ENCODE peak calls at places on chromosome 4, in five cellular contexts. One of them, this sample, is unnamed.

GRCh38 chr4:244471-244870 is 60.8 kb downstream of the ZNF732 start:
- DNase-seq in brain microvascular endothelial cell: peak
- DNase-seq in left lung: no peak
- DNase-seq in GM23338: peak
- DNase-seq in heart left ventricle: no peak
- DNase-seq in this sample: peak

GRCh38 chr4:71209161-71209560 is 129.7 kb upstream of the SLC4A4 start:
- DNase-seq in heart left ventricle: no peak
- DNase-seq in left lung: no peak
- DNase-seq in GM23338: no peak
- DNase-seq in brain microvascular endothelial cell: peak
- DNase-seq in this sample: no peak

GRCh38 chr4:2469192-2469984 is 482 bp downstream of the RNF4 start:
- DNase-seq in brain microvascular endothelial cell: no peak
- DNase-seq in heart left ventricle: peak
- DNase-seq in left lung: peak
- DNase-seq in GM23338: peak
- DNase-seq in this sample: no peak

GRCh38 chr4:128384091-128384520 is 96.5 kb upstream of the PGRMC2 start:
- DNase-seq in brain microvascular endothelial cell: peak
- DNase-seq in GM23338: no peak
- DNase-seq in left lung: no peak
- DNase-seq in heart left ventricle: no peak
- DNase-seq in this sample: no peak

GRCh38 chr4:15198070-15198727 is 195.9 kb downstream of the CPEB2 start:
- DNase-seq in left lung: no peak
- DNase-seq in heart left ventricle: no peak
- DNase-seq in GM23338: peak
- DNase-seq in brain microvascular endothelial cell: peak
- DNase-seq in this sample: no peak

GRCh38 chr4:87982446-87982845 is 6.9 kb downstream of the SPP1 start:
- DNase-seq in heart left ventricle: no peak
- DNase-seq in brain microvascular endothelial cell: peak
- DNase-seq in GM23338: no peak
- DNase-seq in left lung: peak
- DNase-seq in this sample: no peak

GRCh38 chr4:100504086-100504874 is 13.5 kb downstream of the EMCN start:
- DNase-seq in left lung: peak
- DNase-seq in brain microvascular endothelial cell: peak
- DNase-seq in GM23338: peak
- DNase-seq in heart left ventricle: no peak
- DNase-seq in this sample: no peak

GRCh38 chr4:5563856-5564255 is 144.5 kb downstream of the EVC2 start:
- DNase-seq in left lung: no peak
- DNase-seq in GM23338: no peak
- DNase-seq in heart left ventricle: no peak
- DNase-seq in brain microvascular endothelial cell: no peak
- DNase-seq in this sample: no peak

GRCh38 chr4:19514276-19515070 is 737.2 kb upstream of the SLIT2 start:
- DNase-seq in GM23338: no peak
- DNase-seq in left lung: no peak
- DNase-seq in heart left ventricle: no peak
- DNase-seq in brain microvascular endothelial cell: no peak
- DNase-seq in this sample: no peak

GRCh38 chr4:162727232-162727631 is 439.5 kb downstream of the NAF1 start:
- DNase-seq in heart left ventricle: no peak
- DNase-seq in GM23338: peak
- DNase-seq in left lung: no peak
- DNase-seq in brain microvascular endothelial cell: no peak
- DNase-seq in this sample: no peak

GRCh38 chr4:87918314-87919058 is 57.0 kb upstream of the SPP1 start:
- DNase-seq in GM23338: peak
- DNase-seq in brain microvascular endothelial cell: no peak
- DNase-seq in heart left ventricle: no peak
- DNase-seq in left lung: no peak
- DNase-seq in this sample: no peak

GRCh38 chr4:10688827-10689226 is 4.3 kb upstream of the CLNK start:
- DNase-seq in GM23338: no peak
- DNase-seq in heart left ventricle: no peak
- DNase-seq in brain microvascular endothelial cell: no peak
- DNase-seq in left lung: no peak
- DNase-seq in this sample: no peak

GRCh38 chr4:4308800-4309441 is 18.9 kb downstream of the ZBTB49 start:
- DNase-seq in brain microvascular endothelial cell: peak
- DNase-seq in left lung: no peak
- DNase-seq in heart left ventricle: no peak
- DNase-seq in GM23338: no peak
- DNase-seq in this sample: no peak

GRCh38 chr4:3675251-3676115 is 90.7 kb upstream of the ADRA2C start:
- DNase-seq in GM23338: peak
- DNase-seq in heart left ventricle: no peak
- DNase-seq in left lung: peak
- DNase-seq in brain microvascular endothelial cell: no peak
- DNase-seq in this sample: no peak

GRCh38 chr4:39947963-39948362 is 29.7 kb downstream of the PDS5A start:
- DNase-seq in GM23338: peak
- DNase-seq in brain microvascular endothelial cell: no peak
- DNase-seq in left lung: no peak
- DNase-seq in heart left ventricle: no peak
- DNase-seq in this sample: no peak

GRCh38 chr4:169241480-169241879 is 29.3 kb downstream of the SH3RF1 start:
- DNase-seq in GM23338: no peak
- DNase-seq in heart left ventricle: no peak
- DNase-seq in brain microvascular endothelial cell: no peak
- DNase-seq in left lung: no peak
- DNase-seq in this sample: no peak

GRCh38 chr4:143513314-143514211 is at the start of gene SMARCA5:
- DNase-seq in brain microvascular endothelial cell: peak
- DNase-seq in heart left ventricle: peak
- DNase-seq in left lung: peak
- DNase-seq in GM23338: peak
- DNase-seq in this sample: peak

GRCh38 chr4:154877110-154877760 is 96.2 kb downstream of the RBM46 start:
- DNase-seq in heart left ventricle: no peak
- DNase-seq in GM23338: no peak
- DNase-seq in left lung: peak
- DNase-seq in brain microvascular endothelial cell: peak
- DNase-seq in this sample: no peak

GRCh38 chr4:139084425-139085093 is 69.0 kb downstream of the NOCT start:
- DNase-seq in GM23338: no peak
- DNase-seq in left lung: peak
- DNase-seq in heart left ventricle: no peak
- DNase-seq in brain microvascular endothelial cell: no peak
- DNase-seq in this sample: no peak

GRCh38 chr4:139735381-139736256 is 70.0 kb downstream of the MGST2 start:
- DNase-seq in left lung: peak
- DNase-seq in heart left ventricle: peak
- DNase-seq in brain microvascular endothelial cell: peak
- DNase-seq in GM23338: peak
- DNase-seq in this sample: no peak

GRCh38 chr4:77821775-77822174 is 2.6 kb upstream of the CNOT6L start:
- DNase-seq in left lung: no peak
- DNase-seq in heart left ventricle: no peak
- DNase-seq in GM23338: no peak
- DNase-seq in brain microvascular endothelial cell: no peak
- DNase-seq in this sample: no peak

GRCh38 chr4:78666830-78667258 is 109.3 kb upstream of the BMP2K start:
- DNase-seq in left lung: no peak
- DNase-seq in GM23338: no peak
- DNase-seq in brain microvascular endothelial cell: no peak
- DNase-seq in heart left ventricle: no peak
- DNase-seq in this sample: no peak

GRCh38 chr4:78410651-78411050 is 140.9 kb upstream of the ANXA3 start:
- DNase-seq in GM23338: no peak
- DNase-seq in heart left ventricle: no peak
- DNase-seq in left lung: no peak
- DNase-seq in brain microvascular endothelial cell: no peak
- DNase-seq in this sample: no peak

GRCh38 chr4:65416875-65417274 is 253.4 kb downstream of the EPHA5 start:
- DNase-seq in brain microvascular endothelial cell: no peak
- DNase-seq in GM23338: peak
- DNase-seq in left lung: no peak
- DNase-seq in heart left ventricle: peak
- DNase-seq in this sample: no peak

GRCh38 chr4:167150587-167150986 is 83.7 kb downstream of the SPOCK3 start:
- DNase-seq in left lung: no peak
- DNase-seq in heart left ventricle: no peak
- DNase-seq in GM23338: no peak
- DNase-seq in brain microvascular endothelial cell: no peak
- DNase-seq in this sample: no peak

GRCh38 chr4:21749936-21750335 is 198.6 kb downstream of the KCNIP4 start:
- DNase-seq in left lung: no peak
- DNase-seq in heart left ventricle: no peak
- DNase-seq in brain microvascular endothelial cell: peak
- DNase-seq in GM23338: no peak
- DNase-seq in this sample: no peak

GRCh38 chr4:153018716-153019115 is 82.6 kb downstream of the FHDC1 start:
- DNase-seq in GM23338: no peak
- DNase-seq in heart left ventricle: no peak
- DNase-seq in brain microvascular endothelial cell: no peak
- DNase-seq in left lung: no peak
- DNase-seq in this sample: no peak

GRCh38 chr4:182973421-182974340 is 56.5 kb upstream of the DCTD start:
- DNase-seq in left lung: no peak
- DNase-seq in heart left ventricle: no peak
- DNase-seq in brain microvascular endothelial cell: no peak
- DNase-seq in GM23338: peak
- DNase-seq in this sample: no peak

GRCh38 chr4:55635760-55636621 is at the start of gene NMU:
- DNase-seq in heart left ventricle: peak
- DNase-seq in GM23338: peak
- DNase-seq in left lung: peak
- DNase-seq in brain microvascular endothelial cell: no peak
- DNase-seq in this sample: no peak
- TF ChIP-seq CTCF in heart left ventricle: peak
- TF ChIP-seq CTCF in GM23338: no peak
- TF ChIP-seq CTCF in left lung: no peak
- TF ChIP-seq CTCF in brain microvascular endothelial cell: no peak
- TF ChIP-seq CTCF in this sample: peak

GRCh38 chr4:61200991-61201526 is 933 bp downstream of the ADGRL3 start:
- DNase-seq in GM23338: peak
- DNase-seq in brain microvascular endothelial cell: peak
- DNase-seq in heart left ventricle: peak
- DNase-seq in left lung: peak
- DNase-seq in this sample: no peak

GRCh38 chr4:61202100-61202637 is 2.0 kb downstream of the ADGRL3 start:
- DNase-seq in heart left ventricle: peak
- DNase-seq in GM23338: peak
- DNase-seq in left lung: peak
- DNase-seq in brain microvascular endothelial cell: no peak
- DNase-seq in this sample: no peak

GRCh38 chr4:61202638-61203495 is 2.7 kb downstream of the ADGRL3 start:
- DNase-seq in brain microvascular endothelial cell: peak
- DNase-seq in heart left ventricle: peak
- DNase-seq in GM23338: peak
- DNase-seq in left lung: no peak
- DNase-seq in this sample: no peak

GRCh38 chr4:61200195-61200990 is at the start of gene ADGRL3:
- DNase-seq in heart left ventricle: peak
- DNase-seq in brain microvascular endothelial cell: no peak
- DNase-seq in GM23338: peak
- DNase-seq in left lung: peak
- DNase-seq in this sample: no peak

GRCh38 chr4:61201562-61202099 is 1.5 kb downstream of the ADGRL3 start:
- DNase-seq in left lung: peak
- DNase-seq in brain microvascular endothelial cell: no peak
- DNase-seq in GM23338: peak
- DNase-seq in heart left ventricle: peak
- DNase-seq in this sample: no peak
- H3K4me3 ChIP-seq in left lung: peak
- H3K4me3 ChIP-seq in brain microvascular endothelial cell: peak
- H3K4me3 ChIP-seq in GM23338: peak
- H3K4me3 ChIP-seq in heart left ventricle: peak
- H3K4me3 ChIP-seq in this sample: no peak

GRCh38 chr4:184548321-184548650 is 73.9 kb upstream of the IRF2 start:
- DNase-seq in brain microvascular endothelial cell: no peak
- DNase-seq in left lung: no peak
- DNase-seq in heart left ventricle: no peak
- DNase-seq in GM23338: peak
- DNase-seq in this sample: no peak
- TF ChIP-seq CTCF in brain microvascular endothelial cell: no peak
- TF ChIP-seq CTCF in left lung: no peak
- TF ChIP-seq CTCF in heart left ventricle: no peak
- TF ChIP-seq CTCF in GM23338: no peak
- TF ChIP-seq CTCF in this sample: no peak

DNA sequence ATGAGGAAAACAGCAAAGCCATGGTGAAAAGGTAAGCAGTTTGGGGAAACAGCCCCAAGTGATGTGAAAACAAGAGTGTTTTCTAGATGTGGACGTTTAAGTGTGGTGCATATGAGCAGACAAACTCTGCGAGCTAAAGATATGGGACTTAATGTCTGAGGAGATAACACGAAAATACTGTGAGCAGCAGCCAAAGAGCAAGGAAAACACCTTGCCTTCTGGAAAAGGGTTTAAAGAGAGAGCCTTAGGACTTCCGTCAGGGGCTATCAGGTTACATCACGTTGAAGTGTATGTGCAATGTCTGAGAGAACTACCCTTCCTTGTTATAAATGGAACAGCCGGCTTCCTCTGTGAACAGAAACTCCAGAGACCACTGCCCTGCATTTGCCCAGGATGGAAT is 54.2 kb downstream of the LEF1 start:
- DNase-seq in brain microvascular endothelial cell: no peak
- DNase-seq in left lung: no peak
- DNase-seq in heart left ventricle: no peak
- DNase-seq in GM23338: peak
- DNase-seq in this sample: no peak
- H3K4me3 ChIP-seq in brain microvascular endothelial cell: no peak
- H3K4me3 ChIP-seq in left lung: no peak
- H3K4me3 ChIP-seq in heart left ventricle: no peak
- H3K4me3 ChIP-seq in GM23338: no peak
- H3K4me3 ChIP-seq in this sample: no peak

GRCh38 chr4:150415213-150415612 is 166.7 kb upstream of the MAB21L2 start:
- DNase-seq in GM23338: no peak
- DNase-seq in heart left ventricle: no peak
- DNase-seq in brain microvascular endothelial cell: no peak
- DNase-seq in left lung: no peak
- DNase-seq in this sample: no peak

GRCh38 chr4:150411527-150411926 is 170.4 kb upstream of the MAB21L2 start:
- DNase-seq in brain microvascular endothelial cell: peak
- DNase-seq in heart left ventricle: no peak
- DNase-seq in left lung: no peak
- DNase-seq in GM23338: no peak
- DNase-seq in this sample: no peak
- TF ChIP-seq CTCF in brain microvascular endothelial cell: peak
- TF ChIP-seq CTCF in heart left ventricle: no peak
- TF ChIP-seq CTCF in left lung: no peak
- TF ChIP-seq CTCF in GM23338: no peak
- TF ChIP-seq CTCF in this sample: no peak

GRCh38 chr4:56388311-56388710 is 1.0 kb upstream of the AASDH start:
- DNase-seq in left lung: no peak
- DNase-seq in heart left ventricle: no peak
- DNase-seq in GM23338: peak
- DNase-seq in brain microvascular endothelial cell: no peak
- DNase-seq in this sample: no peak
- H3K4me3 ChIP-seq in left lung: peak
- H3K4me3 ChIP-seq in heart left ventricle: peak
- H3K4me3 ChIP-seq in GM23338: peak
- H3K4me3 ChIP-seq in brain microvascular endothelial cell: peak
- H3K4me3 ChIP-seq in this sample: peak

This sample was measured in GM12864.